ENCODE peak calls at places on chromosomes 4 and X, in nine cellular contexts. One of them, this sample, is unnamed.

GRCh38 chr4:38601244-38601915 is 62.6 kb upstream of the KLF3 start:
- DNase-seq in endothelial cell: no peak
- DNase-seq in IMR-90: peak; percentile 63
- DNase-seq in nephron progenitor cell: no peak
- DNase-seq in activated B cell treated with CpG ODN at 0.5 μM for 24 hours: no peak
- DNase-seq in lower lobe of right lung: no peak
- DNase-seq in glutamatergic neuron: no peak
- DNase-seq in neural progenitor cell: no peak
- DNase-seq in mucosa of descending colon: no peak
- DNase-seq in this sample: no peak

GRCh38 chr4:6308890-6309643 is 39.4 kb downstream of the WFS1 start:
- DNase-seq in glutamatergic neuron: peak; percentile 81
- DNase-seq in neural progenitor cell: peak; percentile 83
- DNase-seq in mucosa of descending colon: no peak
- DNase-seq in lower lobe of right lung: no peak
- DNase-seq in endothelial cell: peak; percentile 64
- DNase-seq in IMR-90: no peak
- DNase-seq in activated B cell treated with CpG ODN at 0.5 μM for 24 hours: no peak
- DNase-seq in nephron progenitor cell: peak; percentile 62
- DNase-seq in this sample: no peak

GRCh38 chrX:149286940-149287349 is 218.2 kb downstream of the IDS start:
- DNase-seq in activated B cell treated with CpG ODN at 0.5 μM for 24 hours: no peak
- DNase-seq in mucosa of descending colon: no peak
- DNase-seq in IMR-90: peak; percentile 31
- DNase-seq in neural progenitor cell: peak; percentile 48
- DNase-seq in nephron progenitor cell: peak; percentile 42
- DNase-seq in endothelial cell: peak; percentile 38
- DNase-seq in glutamatergic neuron: peak; percentile 39
- DNase-seq in lower lobe of right lung: no peak
- DNase-seq in this sample: no peak

GRCh38 chr4:11669156-11669555 is 240.5 kb upstream of the HS3ST1 start:
- DNase-seq in nephron progenitor cell: no peak
- DNase-seq in neural progenitor cell: no peak
- DNase-seq in endothelial cell: no peak
- DNase-seq in activated B cell treated with CpG ODN at 0.5 μM for 24 hours: no peak
- DNase-seq in IMR-90: peak; percentile 39
- DNase-seq in mucosa of descending colon: no peak
- DNase-seq in glutamatergic neuron: no peak
- DNase-seq in lower lobe of right lung: no peak
- DNase-seq in this sample: no peak

GRCh38 chrX:13506574-13506973 is 62.8 kb upstream of the EGFL6 start:
- DNase-seq in lower lobe of right lung: peak; percentile 41
- DNase-seq in IMR-90: peak; percentile 61
- DNase-seq in mucosa of descending colon: no peak
- DNase-seq in neural progenitor cell: peak; percentile 74
- DNase-seq in glutamatergic neuron: peak; percentile 47
- DNase-seq in endothelial cell: peak; percentile 14
- DNase-seq in nephron progenitor cell: peak; percentile 53
- DNase-seq in activated B cell treated with CpG ODN at 0.5 μM for 24 hours: peak; percentile 15
- DNase-seq in this sample: no peak

GRCh38 chr4:162498168-162498567 is 334.4 kb upstream of the FSTL5 start:
- DNase-seq in nephron progenitor cell: no peak
- DNase-seq in mucosa of descending colon: no peak
- DNase-seq in neural progenitor cell: no peak
- DNase-seq in activated B cell treated with CpG ODN at 0.5 μM for 24 hours: no peak
- DNase-seq in glutamatergic neuron: no peak
- DNase-seq in IMR-90: no peak
- DNase-seq in endothelial cell: no peak
- DNase-seq in lower lobe of right lung: no peak
- DNase-seq in this sample: no peak

GRCh38 chr4:14916554-14917304 is 85.6 kb upstream of the CPEB2 start:
- DNase-seq in activated B cell treated with CpG ODN at 0.5 μM for 24 hours: no peak
- DNase-seq in glutamatergic neuron: no peak
- DNase-seq in nephron progenitor cell: no peak
- DNase-seq in neural progenitor cell: no peak
- DNase-seq in lower lobe of right lung: no peak
- DNase-seq in mucosa of descending colon: no peak
- DNase-seq in IMR-90: peak; percentile 84
- DNase-seq in endothelial cell: no peak
- DNase-seq in this sample: no peak

GRCh38 chr4:3296651-3297050 is 3.8 kb downstream of the RGS12 start:
- DNase-seq in activated B cell treated with CpG ODN at 0.5 μM for 24 hours: no peak
- DNase-seq in IMR-90: no peak
- DNase-seq in neural progenitor cell: no peak
- DNase-seq in mucosa of descending colon: no peak
- DNase-seq in nephron progenitor cell: no peak
- DNase-seq in lower lobe of right lung: no peak
- DNase-seq in endothelial cell: no peak
- DNase-seq in glutamatergic neuron: no peak
- DNase-seq in this sample: no peak

GRCh38 chr4:21470531-21470930 is 478.0 kb downstream of the KCNIP4 start:
- DNase-seq in endothelial cell: no peak
- DNase-seq in IMR-90: no peak
- DNase-seq in neural progenitor cell: peak; percentile 20
- DNase-seq in activated B cell treated with CpG ODN at 0.5 μM for 24 hours: no peak
- DNase-seq in lower lobe of right lung: no peak
- DNase-seq in nephron progenitor cell: no peak
- DNase-seq in mucosa of descending colon: no peak
- DNase-seq in glutamatergic neuron: no peak
- DNase-seq in this sample: no peak

GRCh38 chr4:6118201-6118600 is 82.1 kb downstream of the JAKMIP1 start:
- DNase-seq in IMR-90: no peak
- DNase-seq in endothelial cell: no peak
- DNase-seq in mucosa of descending colon: no peak
- DNase-seq in activated B cell treated with CpG ODN at 0.5 μM for 24 hours: no peak
- DNase-seq in glutamatergic neuron: no peak
- DNase-seq in neural progenitor cell: no peak
- DNase-seq in nephron progenitor cell: no peak
- DNase-seq in lower lobe of right lung: no peak
- DNase-seq in this sample: no peak

GRCh38 chr4:16862688-16863087 is 35.8 kb downstream of the LDB2 start:
- DNase-seq in IMR-90: peak; percentile 36
- DNase-seq in endothelial cell: peak; percentile 30
- DNase-seq in lower lobe of right lung: no peak
- DNase-seq in neural progenitor cell: no peak
- DNase-seq in glutamatergic neuron: no peak
- DNase-seq in nephron progenitor cell: peak; percentile 8
- DNase-seq in mucosa of descending colon: no peak
- DNase-seq in activated B cell treated with CpG ODN at 0.5 μM for 24 hours: no peak
- DNase-seq in this sample: no peak

GRCh38 chrX:65671286-65671685 is 3.8 kb downstream of the MSN start:
- DNase-seq in lower lobe of right lung: no peak
- DNase-seq in glutamatergic neuron: no peak
- DNase-seq in IMR-90: no peak
- DNase-seq in activated B cell treated with CpG ODN at 0.5 μM for 24 hours: no peak
- DNase-seq in mucosa of descending colon: no peak
- DNase-seq in nephron progenitor cell: no peak
- DNase-seq in neural progenitor cell: no peak
- DNase-seq in endothelial cell: no peak
- DNase-seq in this sample: no peak

GRCh38 chr4:166458756-166459155 is 585.7 kb downstream of the TLL1 start:
- DNase-seq in activated B cell treated with CpG ODN at 0.5 μM for 24 hours: no peak
- DNase-seq in glutamatergic neuron: no peak
- DNase-seq in mucosa of descending colon: no peak
- DNase-seq in neural progenitor cell: no peak
- DNase-seq in IMR-90: no peak
- DNase-seq in lower lobe of right lung: no peak
- DNase-seq in nephron progenitor cell: no peak
- DNase-seq in endothelial cell: no peak
- DNase-seq in this sample: no peak

GRCh38 chr4:76854858-76855257 is 43.1 kb downstream of the SOWAHB start:
- DNase-seq in endothelial cell: no peak
- DNase-seq in nephron progenitor cell: no peak
- DNase-seq in activated B cell treated with CpG ODN at 0.5 μM for 24 hours: no peak
- DNase-seq in IMR-90: no peak
- DNase-seq in lower lobe of right lung: no peak
- DNase-seq in mucosa of descending colon: no peak
- DNase-seq in glutamatergic neuron: no peak
- DNase-seq in neural progenitor cell: no peak
- DNase-seq in this sample: no peak

GRCh38 chr4:133062851-133063250 is 86.2 kb upstream of the PCDH10 start:
- DNase-seq in glutamatergic neuron: no peak
- DNase-seq in activated B cell treated with CpG ODN at 0.5 μM for 24 hours: no peak
- DNase-seq in neural progenitor cell: no peak
- DNase-seq in endothelial cell: no peak
- DNase-seq in lower lobe of right lung: no peak
- DNase-seq in mucosa of descending colon: no peak
- DNase-seq in nephron progenitor cell: no peak
- DNase-seq in IMR-90: no peak
- DNase-seq in this sample: no peak

GRCh38 chrX:906586-906985 is 276.0 kb downstream of the SHOX start:
- DNase-seq in activated B cell treated with CpG ODN at 0.5 μM for 24 hours: no peak
- DNase-seq in nephron progenitor cell: no peak
- DNase-seq in mucosa of descending colon: no peak
- DNase-seq in glutamatergic neuron: no peak
- DNase-seq in lower lobe of right lung: no peak
- DNase-seq in endothelial cell: no peak
- DNase-seq in neural progenitor cell: no peak
- DNase-seq in IMR-90: no peak
- DNase-seq in this sample: no peak

GRCh38 chr4:114180481-114180880 is 201.0 kb upstream of the ARSJ start:
- DNase-seq in activated B cell treated with CpG ODN at 0.5 μM for 24 hours: no peak
- DNase-seq in lower lobe of right lung: no peak
- DNase-seq in endothelial cell: peak; percentile 59
- DNase-seq in nephron progenitor cell: peak; percentile 31
- DNase-seq in neural progenitor cell: peak; percentile 70
- DNase-seq in glutamatergic neuron: peak; percentile 68
- DNase-seq in mucosa of descending colon: no peak
- DNase-seq in IMR-90: peak; percentile 85
- DNase-seq in this sample: no peak
- TF ChIP-seq CTCF in activated B cell treated with CpG ODN at 0.5 μM for 24 hours: no peak
- TF ChIP-seq CTCF in lower lobe of right lung: peak; percentile 36
- TF ChIP-seq CTCF in endothelial cell: no peak
- TF ChIP-seq CTCF in nephron progenitor cell: peak; percentile 38
- TF ChIP-seq CTCF in neural progenitor cell: peak; percentile 65
- TF ChIP-seq CTCF in glutamatergic neuron: no peak
- TF ChIP-seq CTCF in mucosa of descending colon: no peak
- TF ChIP-seq CTCF in IMR-90: peak; percentile 74
- TF ChIP-seq CTCF in this sample: no peak

DNA sequence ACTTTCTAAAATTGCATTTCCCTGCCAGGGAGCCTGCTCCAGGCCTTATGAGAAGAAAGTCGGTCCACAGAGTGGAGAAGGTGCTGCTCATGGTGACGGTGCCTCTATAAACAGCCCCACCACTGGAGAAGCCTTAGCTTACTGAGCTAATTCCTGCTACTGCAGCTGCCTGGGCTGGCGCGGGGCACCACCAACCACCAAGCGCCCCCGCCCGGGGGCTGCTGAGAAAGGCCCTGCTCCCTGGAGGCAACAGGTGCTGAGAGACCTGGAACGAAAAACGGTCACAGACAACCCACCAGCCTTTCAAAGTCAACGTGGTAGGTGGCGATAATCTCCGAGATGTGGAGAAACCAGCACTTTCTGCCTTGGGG is 2.9 kb downstream of the HCFC1 start:
- DNase-seq in lower lobe of right lung: no peak
- DNase-seq in nephron progenitor cell: peak; percentile 53
- DNase-seq in endothelial cell: no peak
- DNase-seq in IMR-90: no peak
- DNase-seq in glutamatergic neuron: no peak
- DNase-seq in neural progenitor cell: peak; percentile 52
- DNase-seq in mucosa of descending colon: no peak
- DNase-seq in activated B cell treated with CpG ODN at 0.5 μM for 24 hours: no peak
- DNase-seq in this sample: no peak
- TF ChIP-seq CTCF in lower lobe of right lung: peak; percentile 3
- TF ChIP-seq CTCF in nephron progenitor cell: no peak
- TF ChIP-seq CTCF in endothelial cell: no peak
- TF ChIP-seq CTCF in IMR-90: no peak
- TF ChIP-seq CTCF in glutamatergic neuron: no peak
- TF ChIP-seq CTCF in neural progenitor cell: no peak
- TF ChIP-seq CTCF in mucosa of descending colon: no peak
- TF ChIP-seq CTCF in activated B cell treated with CpG ODN at 0.5 μM for 24 hours: no peak
- TF ChIP-seq CTCF in this sample: no peak

GRCh38 chrX:152658302-152658701 is 20.6 kb downstream of the GABRQ start:
- DNase-seq in glutamatergic neuron: no peak
- DNase-seq in IMR-90: no peak
- DNase-seq in activated B cell treated with CpG ODN at 0.5 μM for 24 hours: no peak
- DNase-seq in lower lobe of right lung: no peak
- DNase-seq in neural progenitor cell: peak; percentile 32
- DNase-seq in mucosa of descending colon: no peak
- DNase-seq in nephron progenitor cell: peak; percentile 16
- DNase-seq in endothelial cell: peak; percentile 25
- DNase-seq in this sample: no peak
- TF ChIP-seq CTCF in glutamatergic neuron: no peak
- TF ChIP-seq CTCF in IMR-90: no peak
- TF ChIP-seq CTCF in activated B cell treated with CpG ODN at 0.5 μM for 24 hours: no peak
- TF ChIP-seq CTCF in lower lobe of right lung: no peak
- TF ChIP-seq CTCF in neural progenitor cell: peak; percentile 51
- TF ChIP-seq CTCF in mucosa of descending colon: no peak
- TF ChIP-seq CTCF in nephron progenitor cell: no peak
- TF ChIP-seq CTCF in endothelial cell: no peak
- TF ChIP-seq CTCF in this sample: no peak

GRCh38 chrX:155778844-155779553 is 102.1 kb upstream of the VAMP7 start:
- DNase-seq in nephron progenitor cell: no peak
- DNase-seq in mucosa of descending colon: no peak
- DNase-seq in lower lobe of right lung: no peak
- DNase-seq in neural progenitor cell: no peak
- DNase-seq in endothelial cell: no peak
- DNase-seq in IMR-90: no peak
- DNase-seq in glutamatergic neuron: no peak
- DNase-seq in activated B cell treated with CpG ODN at 0.5 μM for 24 hours: no peak
- DNase-seq in this sample: no peak

GRCh38 chrX:155774387-155774786 is 106.8 kb upstream of the VAMP7 start:
- DNase-seq in mucosa of descending colon: no peak
- DNase-seq in IMR-90: no peak
- DNase-seq in glutamatergic neuron: no peak
- DNase-seq in neural progenitor cell: no peak
- DNase-seq in nephron progenitor cell: no peak
- DNase-seq in lower lobe of right lung: no peak
- DNase-seq in activated B cell treated with CpG ODN at 0.5 μM for 24 hours: no peak
- DNase-seq in endothelial cell: no peak
- DNase-seq in this sample: no peak

GRCh38 chrX:155779831-155780230 is 101.3 kb upstream of the VAMP7 start:
- DNase-seq in glutamatergic neuron: no peak
- DNase-seq in neural progenitor cell: no peak
- DNase-seq in mucosa of descending colon: no peak
- DNase-seq in nephron progenitor cell: no peak
- DNase-seq in IMR-90: no peak
- DNase-seq in lower lobe of right lung: no peak
- DNase-seq in activated B cell treated with CpG ODN at 0.5 μM for 24 hours: no peak
- DNase-seq in endothelial cell: no peak
- DNase-seq in this sample: no peak
- TF ChIP-seq CTCF in glutamatergic neuron: no peak
- TF ChIP-seq CTCF in neural progenitor cell: no peak
- TF ChIP-seq CTCF in mucosa of descending colon: no peak
- TF ChIP-seq CTCF in nephron progenitor cell: no peak
- TF ChIP-seq CTCF in IMR-90: no peak
- TF ChIP-seq CTCF in lower lobe of right lung: no peak
- TF ChIP-seq CTCF in activated B cell treated with CpG ODN at 0.5 μM for 24 hours: no peak
- TF ChIP-seq CTCF in endothelial cell: no peak
- TF ChIP-seq CTCF in this sample: no peak

This sample was measured in CD14-positive monocyte.